ENCODE peak calls at places on chromosomes 1 and 21, in four cellular contexts. G is tibial artery, Y is GM13977, U is MCF 10A. I is an unnamed sample.

GRCh38 chr1:12556957-12557935 is 60.8 kb downstream of the DHRS3 start:
- DNase-seq in Y (no peak), G (peak), U (no peak), I (no peak)

GRCh38 chr1:27598902-27599528 is 4.9 kb downstream of the AHDC1 start:
- DNase-seq in U (peak), Y (no peak), G (peak), I (peak)

GRCh38 chr21:46442938-46443337 is 15.8 kb upstream of the DIP2A start:
- DNase-seq in U (no peak), Y (no peak), G (peak), I (no peak)

GRCh38 chr1:36128126-36128904 is 3.3 kb upstream of the COL8A2 start:
- DNase-seq in Y (no peak), U (no peak), G (no peak), I (no peak)

GRCh38 chr1:204837440-204838084 is 33.1 kb upstream of the NFASC start:
- DNase-seq in U (peak), G (no peak), Y (peak), I (peak)

GRCh38 chr1:154988053-154988954 is 5.1 kb upstream of the LENEP start:
- DNase-seq in Y (no peak), U (no peak), G (no peak), I (no peak)

GRCh38 chr21:42456457-42456856 is 39.6 kb downstream of the RSPH1 start:
- DNase-seq in Y (no peak), G (no peak), U (no peak), I (no peak)

GRCh38 chr1:75062111-75062510 is 72.1 kb upstream of the LHX8 start:
- DNase-seq in Y (no peak), U (no peak), G (no peak), I (no peak)

GRCh38 chr1:186155594-186155993 is 219.5 kb downstream of the TPR start:
- DNase-seq in Y (peak), U (peak), G (no peak), I (no peak)

GRCh38 chr1:202197670-202198359 is 4.2 kb downstream of the LGR6 start:
- DNase-seq in U (no peak), G (no peak), Y (no peak), I (no peak)

GRCh38 chr21:36150192-36150711 is 6.4 kb upstream of the DOP1B start:
- DNase-seq in G (peak), U (no peak), Y (no peak), I (peak)

GRCh38 chr1:244713329-244713728 is 60.4 kb downstream of the DESI2 start:
- DNase-seq in G (no peak), U (no peak), Y (no peak), I (no peak)

GRCh38 chr21:14874379-14874778 is 190.4 kb downstream of the NRIP1 start:
- DNase-seq in G (no peak), U (no peak), Y (no peak), I (no peak)

GRCh38 chr1:61221642-61222041 is 139.3 kb downstream of the NFIA start:
- DNase-seq in Y (no peak), G (no peak), U (no peak), I (no peak)

GRCh38 chr1:30123036-30123535 is 600.3 kb downstream of the MATN1 start:
- DNase-seq in U (no peak), Y (no peak), G (no peak), I (no peak)

GRCh38 chr1:36641776-36642175 is 159.1 kb upstream of the CSF3R start:
- DNase-seq in Y (no peak), U (no peak), G (no peak), I (no peak)

GRCh38 chr21:31781737-31782136 is 49.8 kb upstream of the SCAF4 start:
- DNase-seq in U (peak), Y (no peak), G (no peak), I (no peak)

GRCh38 chr1:65846911-65847310 is 54.2 kb downstream of the PDE4B start:
- DNase-seq in U (no peak), G (no peak), Y (no peak), I (no peak)

GRCh38 chr21:22900511-22900910 is 1902.3 kb downstream of the NCAM2 start:
- DNase-seq in G (no peak), Y (no peak), U (peak), I (no peak)

GRCh38 chr21:41648591-41649031 is 118.2 kb downstream of the RIPK4 start:
- DNase-seq in Y (no peak), G (no peak), U (peak), I (no peak)

GRCh38 chr1:14663773-14664172 is 65.3 kb downstream of the KAZN start:
- DNase-seq in U (no peak), Y (no peak), G (no peak), I (no peak)

GRCh38 chr1:67537647-67538018 is 107.4 kb upstream of the SERBP1 start:
- DNase-seq in Y (no peak), G (no peak), U (no peak), I (no peak)

GRCh38 chr21:43810505-43811261 is 21.3 kb downstream of the RRP1 start:
- DNase-seq in G (peak), Y (peak), U (peak), I (peak)

GRCh38 chr1:73593379-73593778 is 604.6 kb downstream of the LRRIQ3 start:
- DNase-seq in Y (no peak), G (no peak), U (peak), I (no peak)

GRCh38 chr21:45031231-45032191 is 42.9 kb upstream of the ADARB1 start:
- DNase-seq in Y (no peak), G (peak), U (no peak), I (no peak)

GRCh38 chr1:226209307-226210059 is 14.0 kb upstream of the MIXL1 start:
- DNase-seq in Y (no peak), G (no peak), U (no peak), I (no peak)

GRCh38 chr1:58133562-58133961 is 413.0 kb downstream of the OMA1 start:
- DNase-seq in Y (no peak), G (no peak), U (no peak), I (no peak)

GRCh38 chr1:57162607-57163235 is 196.9 kb upstream of the C8B start:
- DNase-seq in G (no peak), U (no peak), Y (no peak), I (no peak)

GRCh38 chr1:109772658-109773202 is 9.0 kb upstream of the EPS8L3 start:
- DNase-seq in Y (no peak), G (peak), U (no peak), I (peak)

GRCh38 chr1:67608661-67609571 is 76.1 kb upstream of the GADD45A start:
- DNase-seq in U (no peak), G (no peak), Y (no peak), I (no peak)

GRCh38 chr1:160797861-160798273 is 1.9 kb downstream of the LY9 start:
- DNase-seq in Y (peak), G (no peak), U (peak), I (no peak)

GRCh38 chr1:41486892-41487728 is 2.6 kb upstream of the EDN2 start:
- DNase-seq in G (no peak), Y (peak), U (no peak), I (no peak)

GRCh38 chr1:15747378-15747777 is 5.1 kb downstream of the TMEM82 start:
- DNase-seq in U (no peak), Y (no peak), G (no peak), I (peak)

GRCh38 chr1:156805766-156806511 is 10.7 kb downstream of the SH2D2A start:
- DNase-seq in Y (no peak), G (peak), U (peak), I (peak)

DNA sequence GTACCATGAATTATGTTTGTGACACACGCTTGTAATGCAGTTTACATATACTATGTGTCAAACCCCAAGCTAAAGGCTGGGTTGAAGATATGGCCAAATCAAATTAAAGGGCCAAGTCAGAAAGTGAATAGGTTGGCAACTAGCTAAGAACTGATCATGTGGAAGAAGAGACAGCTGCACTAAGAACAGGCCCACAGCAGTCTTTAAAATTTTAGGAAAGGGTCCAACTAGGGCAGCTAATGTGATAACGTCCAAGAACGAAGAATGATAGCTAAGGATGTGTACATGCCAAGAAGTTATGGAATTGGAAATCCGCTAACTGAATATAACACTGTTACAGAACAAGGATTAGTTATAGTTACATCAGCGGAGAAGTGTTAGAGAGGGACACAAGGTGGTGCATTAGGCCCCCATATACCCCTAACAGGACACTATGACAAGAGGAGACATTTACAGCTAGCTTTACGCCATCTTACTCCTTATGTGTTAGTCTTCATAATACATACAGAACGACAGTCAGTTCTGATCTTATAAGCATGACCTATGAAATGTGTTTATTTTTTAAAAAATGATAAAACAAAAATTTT is 6.5 kb upstream of the RNF2 start:
- DNase-seq in Y (no peak), U (no peak), G (no peak), I (no peak)
- TF ChIP-seq CTCF in Y (no peak), U (no peak), G (no peak), I (no peak)

GRCh38 chr1:10690484-10690883 is 106.0 kb downstream of the CASZ1 start:
- DNase-seq in G (no peak), Y (no peak), U (no peak), I (no peak)
- TF ChIP-seq CTCF in G (no peak), Y (peak), U (no peak), I (no peak)

GRCh38 chr1:84884671-84885389 is 8.2 kb downstream of the LPAR3 start:
- DNase-seq in Y (no peak), G (no peak), U (peak), I (no peak)
- TF ChIP-seq CTCF in Y (no peak), G (no peak), U (no peak), I (no peak)

GRCh38 chr1:8879348-8880067 is 1.0 kb upstream of the ENO1 start:
- DNase-seq in Y (no peak), U (no peak), G (peak), I (no peak)
- TF ChIP-seq CTCF in Y (peak), U (peak), G (peak), I (peak)

DNA sequence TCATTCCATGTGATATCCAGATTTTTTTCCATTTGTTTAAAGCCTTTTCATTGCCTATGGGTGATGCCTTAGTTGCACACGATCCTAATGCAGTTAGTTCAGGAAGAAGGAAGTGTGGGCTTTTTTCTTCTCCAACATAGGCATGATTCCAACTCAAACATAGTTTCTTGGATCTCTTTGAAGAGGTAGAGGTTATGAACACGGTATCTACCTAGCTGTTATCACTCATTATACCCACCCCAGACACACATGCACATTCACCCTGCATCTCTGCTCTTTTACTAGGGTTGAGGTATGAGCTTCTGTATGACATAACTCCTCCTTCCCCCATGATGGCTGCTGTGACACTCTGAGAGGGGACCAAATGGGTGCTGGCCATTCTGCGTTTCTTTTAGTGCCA is 122.1 kb upstream of the ZNF648 start:
- DNase-seq in U (no peak), Y (no peak), G (no peak), I (no peak)
- TF ChIP-seq CTCF in U (no peak), Y (no peak), G (no peak), I (no peak)